ENCODE peak calls at places on chromosomes 6 and 20, in seven cellular contexts. R is stomach, B is gastrocnemius medialis, A is spleen, Q is GM12878, W is A549, G is GM12892. I is an unnamed sample.

GRCh38 chr6:143685653-143686052 is 7.9 kb downstream of the PHACTR2 start:
- DNase-seq in R (no peak), B (no peak), A (no peak), Q (no peak), W (no peak), G (no peak), I (no peak)

GRCh38 chr6:119979862-119980261 is 630.3 kb upstream of the MAN1A1 start:
- DNase-seq in R (no peak), B (no peak), A (no peak), Q (no peak), W (no peak), G (no peak), I (no peak)

GRCh38 chr20:15491564-15491963 is 1081.7 kb downstream of the KIF16B start:
- DNase-seq in R (peak; percentile 34), B (no peak), A (no peak), Q (no peak), W (no peak), G (no peak), I (no peak)

GRCh38 chr6:89412071-89413005 is at the start of gene RRAGD:
- DNase-seq in R (peak; percentile 66), B (peak; percentile 91), A (peak; percentile 91), Q (no peak), W (peak; percentile 50), G (peak; percentile 66), I (peak; percentile 95)

GRCh38 chr6:122289721-122290501 is 109.5 kb upstream of the HSF2 start:
- DNase-seq in R (no peak), B (no peak), A (no peak), Q (no peak), W (no peak), G (no peak), I (no peak)

GRCh38 chr6:19327684-19328083 is 509.5 kb upstream of the ID4 start:
- DNase-seq in R (no peak), B (no peak), A (no peak), Q (no peak), W (no peak), G (no peak), I (no peak)

GRCh38 chr20:34558320-34559202 is at the start of gene MAP1LC3A:
- DNase-seq in R (peak; percentile 97), B (peak; percentile 94), A (peak; percentile 96), Q (no peak), W (peak; percentile 91), G (peak; percentile 87), I (peak; percentile 93)

GRCh38 chr20:17225891-17226409 is 890 bp upstream of the PCSK2 start:
- DNase-seq in R (no peak), B (no peak), A (peak; percentile 72), Q (no peak), W (no peak), G (no peak), I (no peak)

GRCh38 chr20:43322851-43323250 is 133.1 kb upstream of the PTPRT start:
- DNase-seq in R (no peak), B (no peak), A (no peak), Q (no peak), W (no peak), G (no peak), I (peak; percentile 50)

GRCh38 chr20:23147964-23148720 is 62.0 kb upstream of the CD93 start:
- DNase-seq in R (peak; percentile 54), B (peak; percentile 96), A (no peak), Q (peak; percentile 74), W (peak; percentile 49), G (no peak), I (peak; percentile 96)
- TF ChIP-seq POLR2A in R (no peak), B (peak; percentile 91), A (no peak), Q (peak; percentile 66), W (no peak), G (peak; percentile 70), I (no peak)

GRCh38 chr6:40996591-40997247 is 42.3 kb downstream of the UNC5CL start:
- DNase-seq in R (peak; percentile 28), B (no peak), A (no peak), Q (no peak), W (peak; percentile 20), G (no peak), I (no peak)
- TF ChIP-seq POLR2A in R (no peak), B (no peak), A (no peak), Q (no peak), W (no peak), G (no peak), I (no peak)

DNA sequence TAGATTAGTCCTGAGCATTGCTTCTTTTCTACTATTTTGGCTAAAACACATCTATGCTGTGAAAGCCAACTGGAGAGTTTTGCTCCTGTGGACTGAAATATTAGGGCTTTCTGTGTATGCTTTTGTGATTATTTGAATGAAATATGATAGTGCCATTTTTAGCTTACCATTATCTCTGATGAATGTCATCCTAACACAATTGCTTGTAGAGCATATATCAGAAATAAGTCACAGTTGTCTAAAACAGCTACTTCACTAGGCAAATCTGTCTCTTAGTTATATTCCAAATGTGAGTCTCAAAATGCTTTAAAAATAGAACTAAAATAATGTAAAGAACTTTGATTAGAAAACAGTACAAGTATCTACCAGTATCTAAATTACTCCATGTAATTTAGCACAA is 401.4 kb upstream of the PTCHD4 start:
- DNase-seq in R (no peak), B (no peak), A (no peak), Q (no peak), W (no peak), G (no peak), I (no peak)
- TF ChIP-seq POLR2A in R (no peak), B (no peak), A (no peak), Q (no peak), W (no peak), G (no peak), I (no peak)

DNA sequence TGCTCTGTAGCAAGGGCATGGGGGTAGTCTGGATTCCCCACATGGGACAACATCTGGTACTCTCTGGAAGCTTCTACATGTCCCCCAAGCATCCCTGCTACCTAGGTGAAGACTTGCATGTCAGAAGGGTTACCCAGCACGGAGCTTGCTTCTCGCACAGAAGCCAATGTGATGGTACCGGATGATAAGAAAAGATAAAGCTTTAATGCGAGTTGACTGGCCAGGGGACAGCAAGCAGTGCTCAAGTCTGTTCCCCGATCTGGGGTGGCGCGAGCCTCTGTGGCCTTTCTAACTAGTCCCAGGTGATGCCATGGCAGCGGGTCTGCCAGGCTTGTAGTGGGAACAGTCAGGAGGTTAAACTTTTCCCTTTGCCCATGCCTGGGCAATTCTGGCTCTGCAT is 70.0 kb upstream of the TIAM2 start:
- DNase-seq in R (no peak), B (no peak), A (no peak), Q (no peak), W (no peak), G (no peak), I (no peak)
- TF ChIP-seq POLR2A in R (no peak), B (no peak), A (no peak), Q (no peak), W (no peak), G (no peak), I (no peak)

GRCh38 chr6:21771626-21772320 is 178.2 kb downstream of the SOX4 start:
- DNase-seq in R (no peak), B (no peak), A (no peak), Q (no peak), W (no peak), G (no peak), I (no peak)

GRCh38 chr6:21769973-21770372 is 176.4 kb downstream of the SOX4 start:
- DNase-seq in R (no peak), B (no peak), A (no peak), Q (no peak), W (no peak), G (no peak), I (no peak)

GRCh38 chr6:21769405-21769851 is 175.9 kb downstream of the SOX4 start:
- DNase-seq in R (no peak), B (no peak), A (no peak), Q (no peak), W (no peak), G (no peak), I (no peak)

GRCh38 chr6:21764989-21765388 is 171.4 kb downstream of the SOX4 start:
- DNase-seq in R (no peak), B (no peak), A (no peak), Q (no peak), W (no peak), G (no peak), I (no peak)

GRCh38 chr6:21767891-21768659 is 174.5 kb downstream of the SOX4 start:
- DNase-seq in R (no peak), B (no peak), A (no peak), Q (no peak), W (no peak), G (no peak), I (no peak)
- TF ChIP-seq POLR2A in R (no peak), B (no peak), A (no peak), Q (no peak), W (no peak), G (no peak), I (no peak)